ENCODE peak calls at places on chromosome X, in nine cellular contexts. E, X, H, K, L, A, I, G and B are unnamed samples. For H3K9me3, the result is how much of the 10 kb centered on the place peaks cover.

GRCh38 chrX:346034-346813 is 27.6 kb upstream of the GTPBP6 start:
- DNase-seq in H (no peak), X (no peak), A (no peak), L (no peak), G (no peak), E (no peak), I (no peak), K (no peak), B (no peak)

GRCh38 chrX:67604979-67605703 is 61.3 kb downstream of the AR start:
- DNase-seq in X (no peak), E (no peak), H (peak), G (peak), I (peak), L (no peak), A (peak), K (no peak), B (no peak)

GRCh38 chrX:16479206-16479869 is 170.6 kb upstream of the S100G start:
- DNase-seq in A (peak), K (no peak), E (no peak), G (peak), X (no peak), H (peak), L (no peak), I (no peak), B (no peak)

GRCh38 chrX:104854188-104854587 is 288.2 kb downstream of the IL1RAPL2 start:
- DNase-seq in K (no peak), X (no peak), A (peak), H (no peak), L (no peak), G (no peak), I (no peak), E (no peak), B (no peak)

GRCh38 chrX:70485466-70485865 is 40.8 kb downstream of the DLG3 start:
- DNase-seq in K (no peak), H (no peak), I (no peak), L (no peak), G (no peak), E (no peak), X (no peak), A (no peak), B (no peak)

GRCh38 chrX:139304471-139304870 is 226.1 kb upstream of the F9 start:
- DNase-seq in H (no peak), K (no peak), L (no peak), E (no peak), X (no peak), G (no peak), I (no peak), A (peak), B (no peak)

GRCh38 chrX:9286234-9286633 is 178.6 kb upstream of the TBL1X start:
- DNase-seq in K (no peak), A (no peak), H (no peak), X (no peak), G (no peak), L (no peak), E (no peak), I (no peak), B (no peak)

GRCh38 chrX:15881498-15881897 is 26.9 kb upstream of the AP1S2 start:
- DNase-seq in K (no peak), I (no peak), A (no peak), E (no peak), L (no peak), G (no peak), H (no peak), X (no peak), B (no peak)

GRCh38 chrX:21305799-21306336 is 68.3 kb upstream of the CNKSR2 start:
- DNase-seq in I (no peak), L (no peak), A (no peak), H (no peak), X (no peak), G (no peak), E (no peak), K (no peak), B (no peak)

GRCh38 chrX:25968920-25969319 is 169.2 kb upstream of the MAGEB18 start:
- DNase-seq in H (no peak), A (peak), G (no peak), X (no peak), I (peak), K (peak), L (peak), E (no peak), B (no peak)

GRCh38 chrX:38233891-38234807 is 13.5 kb upstream of the SRPX start:
- DNase-seq in H (peak), K (no peak), X (no peak), L (no peak), A (peak), E (no peak), I (peak), G (peak), B (no peak)

GRCh38 chrX:20681691-20682090 is 415.0 kb upstream of the RPS6KA3 start:
- DNase-seq in I (no peak), E (no peak), X (no peak), H (peak), A (no peak), G (no peak), K (no peak), L (no peak), B (no peak)

GRCh38 chrX:30906726-30907125 is 17.7 kb upstream of the TAB3 start:
- DNase-seq in H (peak), L (no peak), A (peak), X (no peak), E (no peak), I (peak), G (peak), K (no peak), B (no peak)

GRCh38 chrX:1487401-1487800 is 34.7 kb upstream of the ASMTL start:
- DNase-seq in A (no peak), L (no peak), E (no peak), H (no peak), I (no peak), X (peak), K (no peak), G (no peak), B (no peak)

GRCh38 chrX:53992589-53992988 is 51.7 kb downstream of the PHF8 start:
- DNase-seq in X (no peak), H (no peak), L (no peak), G (no peak), A (no peak), E (no peak), I (no peak), K (no peak), B (no peak)

GRCh38 chrX:132191938-132192337 is 27.3 kb downstream of the RAP2C start:
- DNase-seq in X (no peak), E (no peak), K (no peak), G (no peak), I (no peak), A (no peak), H (no peak), L (no peak), B (no peak)

GRCh38 chrX:77009691-77010090 is 437.5 kb upstream of the FGF16 start:
- DNase-seq in A (peak), X (no peak), I (no peak), L (no peak), H (peak), K (no peak), E (no peak), G (peak), B (no peak)

GRCh38 chrX:100895365-100896075 is 21.4 kb upstream of the NOX1 start:
- DNase-seq in I (peak), L (peak), A (peak), X (no peak), K (peak), H (peak), G (peak), E (peak), B (no peak)

GRCh38 chrX:125203737-125204578 is 115.7 kb upstream of the TEX13C start:
- DNase-seq in H (peak), E (no peak), L (peak), I (no peak), A (peak), G (no peak), K (peak), X (peak), B (no peak)

GRCh38 chrX:25427873-25428555 is 412.2 kb upstream of the ARX start:
- DNase-seq in A (no peak), K (peak), X (no peak), H (no peak), L (peak), I (no peak), E (no peak), G (no peak), B (no peak)

DNA sequence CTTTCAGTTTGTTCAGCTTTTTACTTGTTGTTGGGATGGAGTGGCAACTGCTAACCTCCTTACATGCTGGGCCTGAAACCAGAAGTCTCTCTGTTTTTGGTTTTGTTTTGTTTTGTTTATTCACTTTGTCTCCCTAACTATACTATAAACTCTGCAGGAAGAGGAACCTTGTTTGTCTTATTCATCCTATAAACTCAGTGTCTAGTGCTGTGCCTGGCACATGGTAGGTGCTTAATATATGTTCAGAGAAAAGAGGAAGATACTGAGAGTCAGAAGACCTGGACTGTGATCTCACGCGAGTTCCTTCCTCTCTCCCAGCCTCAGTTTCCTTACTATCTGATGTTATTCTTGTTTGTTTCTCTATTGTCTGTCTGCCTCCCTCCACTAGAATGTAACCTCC is 71.3 kb downstream of the PRPS1 start:
- DNase-seq in E (no peak), L (no peak), G (no peak), A (no peak), I (no peak), H (no peak), X (peak), K (no peak), B (no peak)
- H3K27ac ChIP-seq in E (no peak), L (no peak), G (no peak), A (no peak), I (no peak), H (no peak), X (peak), K (no peak), B (peak)

DNA sequence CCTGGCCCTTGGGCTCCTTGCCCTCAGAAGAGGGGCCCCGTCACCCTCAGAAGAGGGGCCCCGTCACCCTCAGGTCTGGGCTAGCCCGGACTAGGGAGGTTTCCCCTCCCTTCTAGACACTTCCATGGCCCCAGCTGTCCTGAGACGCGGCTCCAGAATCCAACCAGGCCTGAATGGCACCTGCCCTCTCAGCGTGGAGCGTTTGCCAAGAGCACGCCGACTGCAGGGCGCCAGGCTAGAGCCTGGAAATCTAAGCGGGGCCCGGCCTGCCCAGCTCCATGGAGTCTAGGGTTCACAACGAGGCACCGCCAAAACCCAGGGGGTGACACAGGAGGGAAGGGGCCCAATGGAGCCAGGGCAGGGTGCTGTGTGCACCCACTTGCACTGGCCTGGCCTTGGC is 7.8 kb upstream of the ATP2B3 start:
- DNase-seq in E (no peak), X (no peak), G (no peak), I (no peak), K (no peak), H (no peak), A (no peak), L (no peak), B (no peak)
- H3K9me3 ChIP-seq in E (under half), X (under half), G (under half), I (under half), K (under half), H (under half), A (under half), L (under half), B (under half)

DNA sequence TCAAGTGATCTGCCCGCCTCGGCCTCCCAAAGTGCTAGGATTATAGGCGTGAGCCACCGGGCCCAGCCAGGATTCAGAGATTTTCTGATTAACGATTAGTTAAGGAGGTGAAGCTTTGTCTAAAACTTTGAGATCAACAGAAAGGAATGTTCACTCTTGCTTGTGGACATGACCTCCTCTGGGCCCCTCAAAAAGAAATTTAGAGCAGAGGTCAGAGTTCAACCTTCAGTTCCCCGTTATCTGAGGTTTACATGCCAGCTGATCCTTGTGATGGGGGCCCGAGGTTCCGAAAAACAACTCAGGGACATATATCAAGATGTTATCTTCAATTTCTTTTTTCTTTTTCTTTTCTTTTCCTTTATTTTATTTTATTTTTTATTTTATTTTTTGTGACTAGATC is 54.6 kb downstream of the DDX3X start:
- DNase-seq in X (no peak), H (no peak), K (no peak), A (no peak), E (no peak), G (no peak), L (no peak), I (no peak), B (no peak)
- H3K27ac ChIP-seq in X (no peak), H (no peak), K (no peak), A (no peak), E (no peak), G (no peak), L (no peak), I (no peak), B (no peak)

DNA sequence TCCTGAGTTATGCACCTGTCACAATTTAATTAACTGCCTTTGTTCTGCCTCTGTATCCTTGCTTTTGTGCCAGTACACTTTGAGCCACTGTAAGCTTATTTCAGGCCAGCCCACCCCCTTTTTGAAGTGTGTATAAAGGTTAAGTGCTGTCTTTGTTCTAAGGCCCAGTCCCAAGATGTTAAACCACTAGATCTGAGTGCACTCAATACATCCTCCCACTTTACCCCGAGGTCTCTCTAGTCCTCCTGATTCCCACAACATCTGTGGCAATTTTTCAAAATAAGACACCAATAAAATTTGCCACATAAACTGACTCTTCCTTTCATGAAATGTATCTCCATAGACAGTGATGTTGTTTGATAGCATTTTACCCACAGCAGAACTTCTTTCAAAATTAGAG is 124.1 kb upstream of the SPIN4 start:
- DNase-seq in L (no peak), H (no peak), G (no peak), K (peak), E (no peak), I (no peak), A (no peak), X (no peak), B (no peak)
- H3K9me3 ChIP-seq in L (under half), H (under half), G (under half), K (under half), E (under half), I (under half), A (under half), X (under half), B (under half)

GRCh38 chrX:154373340-154374306 is 811 bp downstream of the FLNA start:
- DNase-seq in A (peak), X (no peak), I (peak), E (no peak), G (peak), L (peak), H (peak), K (peak), B (no peak)
- H3K27ac ChIP-seq in A (peak), X (peak), I (peak), E (no peak), G (peak), L (peak), H (peak), K (no peak), B (peak)

DNA sequence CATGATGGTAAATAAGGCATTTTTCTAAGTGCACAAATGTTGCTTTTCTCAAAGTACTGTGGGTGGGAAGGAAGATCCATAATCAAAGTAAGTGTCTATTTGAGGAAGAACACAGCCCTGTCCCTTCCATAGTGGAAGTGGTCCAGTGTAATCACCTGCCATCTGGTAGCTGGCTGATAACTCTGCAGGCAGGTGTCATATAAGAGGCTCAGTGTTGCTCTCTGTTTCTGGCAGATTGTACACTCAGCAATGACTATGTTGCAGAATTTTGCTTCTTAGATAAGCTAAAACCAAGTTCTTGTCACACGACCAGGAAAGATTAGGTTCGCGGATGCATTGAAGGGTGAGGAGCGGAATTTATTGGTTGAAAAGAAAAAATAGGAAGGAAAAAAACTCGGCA is 20.9 kb downstream of the SAGE1 start:
- DNase-seq in K (no peak), A (no peak), H (no peak), G (no peak), X (no peak), E (no peak), I (no peak), L (no peak), B (no peak)
- H3K9me3 ChIP-seq in K (under half), A (under half), H (under half), G (under half), X (under half), E (under half), I (under half), L (under half), B (under half)

GRCh38 chrX:45845142-45845541 is 644.5 kb upstream of the DIPK2B start:
- DNase-seq in H (no peak), I (no peak), K (no peak), A (no peak), G (no peak), E (no peak), X (no peak), L (no peak), B (no peak)

GRCh38 chrX:45849261-45849660 is 648.6 kb upstream of the DIPK2B start:
- DNase-seq in A (peak), I (peak), E (no peak), H (peak), X (no peak), K (peak), G (peak), L (peak), B (no peak)

GRCh38 chrX:45850197-45850774 is 649.6 kb upstream of the DIPK2B start:
- DNase-seq in H (peak), X (no peak), E (no peak), K (peak), A (peak), L (peak), G (no peak), I (no peak), B (no peak)

GRCh38 chrX:45846328-45846727 is 645.7 kb upstream of the DIPK2B start:
- DNase-seq in K (no peak), X (no peak), I (no peak), A (no peak), L (no peak), E (no peak), H (no peak), G (no peak), B (no peak)

DNA sequence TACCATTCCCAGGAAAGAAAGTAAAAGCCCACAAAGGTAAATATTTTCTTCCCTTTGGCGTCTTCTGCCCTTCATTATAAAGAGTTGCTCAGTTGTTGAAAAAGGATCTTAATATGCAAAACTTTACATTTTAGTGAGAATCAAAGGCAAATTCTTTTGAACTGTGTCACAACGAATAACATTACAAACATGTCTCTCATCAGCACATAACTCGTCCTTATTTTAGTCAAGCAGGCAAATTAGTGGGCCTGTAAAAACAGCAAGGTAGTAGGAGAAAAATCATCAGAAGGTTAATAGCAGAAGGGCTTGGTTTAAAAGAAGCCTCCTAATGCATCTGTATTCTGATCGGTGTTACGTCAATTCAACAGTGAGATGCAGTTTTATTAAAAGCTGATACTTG is 647.3 kb upstream of the DIPK2B start:
- DNase-seq in K (no peak), I (no peak), L (no peak), H (peak), X (no peak), E (no peak), A (peak), G (no peak), B (no peak)
- H3K27ac ChIP-seq in K (no peak), I (no peak), L (no peak), H (no peak), X (no peak), E (no peak), A (no peak), G (peak), B (no peak)

DNA sequence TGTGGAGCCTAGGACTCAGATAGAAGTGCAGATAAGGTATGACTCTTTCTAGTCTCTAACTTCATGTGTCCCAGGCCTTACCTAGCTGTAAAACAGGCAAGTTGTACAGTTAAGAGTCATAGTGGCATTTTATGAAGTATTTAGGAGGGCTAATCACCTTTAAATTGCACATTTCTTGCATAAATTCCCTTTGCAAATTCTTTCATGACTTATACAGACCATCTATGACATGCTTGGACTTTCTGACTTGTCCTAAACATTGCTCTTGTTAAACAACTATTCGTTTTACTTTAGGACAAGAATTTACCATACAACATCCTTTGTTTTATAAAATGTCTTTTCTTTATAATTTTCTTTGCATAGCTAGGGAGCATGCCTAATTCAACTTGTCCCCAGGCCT is 7.8 kb upstream of the RRAGB start:
- DNase-seq in G (no peak), I (no peak), A (no peak), E (no peak), K (peak), H (no peak), L (peak), X (no peak), B (no peak)
- H3K9me3 ChIP-seq in G (under half), I (under half), A (under half), E (under half), K (under half), H (under half), L (under half), X (under half), B (under half)